ENCODE peak calls at places on chromosomes 2 and 18, in nine cellular contexts. Y, S, O, V, U, F, A, R and Q are unnamed samples.

GRCh38 chr2:26130763-26131162 is 42.1 kb upstream of the GAREM2 start:
- DNase-seq in A (no peak), U (no peak), F (no peak), R (no peak), V (no peak), S (no peak), O (no peak), Y (no peak), Q (no peak)

GRCh38 chr2:176562359-176563043 is 293.3 kb downstream of the MTX2 start:
- DNase-seq in V (no peak), Y (no peak), U (no peak), A (no peak), R (peak), O (no peak), S (peak), F (no peak), Q (no peak)

GRCh38 chr2:218230882-218231281 is 13.9 kb downstream of the ARPC2 start:
- DNase-seq in A (no peak), U (no peak), R (no peak), Y (no peak), V (peak), S (peak), F (no peak), O (peak), Q (no peak)

GRCh38 chr18:29002747-29003146 is 825.8 kb upstream of the CDH2 start:
- DNase-seq in R (no peak), Y (no peak), O (no peak), A (no peak), V (no peak), U (no peak), S (no peak), F (no peak), Q (no peak)

GRCh38 chr2:170369894-170370293 is 191.9 kb downstream of the MYO3B start:
- DNase-seq in U (no peak), S (peak), A (no peak), Y (no peak), V (no peak), O (peak), R (peak), F (no peak), Q (no peak)

GRCh38 chr2:222795671-222796357 is 65.0 kb upstream of the ACSL3 start:
- DNase-seq in A (no peak), Y (no peak), R (no peak), U (no peak), O (no peak), S (no peak), V (no peak), F (no peak), Q (no peak)

GRCh38 chr2:239951117-239951734 is 73.9 kb downstream of the NDUFA10 start:
- DNase-seq in A (no peak), Y (no peak), R (no peak), O (no peak), S (no peak), F (no peak), U (no peak), V (no peak), Q (no peak)

GRCh38 chr2:9307505-9307904 is 100.9 kb downstream of the ASAP2 start:
- DNase-seq in A (no peak), R (no peak), Y (no peak), U (no peak), O (no peak), S (no peak), F (no peak), V (no peak), Q (no peak)

GRCh38 chr18:34522627-34523026 is 187.5 kb upstream of the DTNA start:
- DNase-seq in F (no peak), V (no peak), A (no peak), Y (no peak), U (no peak), R (peak), O (no peak), S (no peak), Q (no peak)

GRCh38 chr2:72128843-72129227 is 18.8 kb downstream of the CYP26B1 start:
- DNase-seq in Y (no peak), A (no peak), V (no peak), R (no peak), O (no peak), U (no peak), S (no peak), F (no peak), Q (no peak)

GRCh38 chr2:18824317-18824716 is 234.9 kb upstream of the NT5C1B start:
- DNase-seq in Y (no peak), S (no peak), R (no peak), A (no peak), V (no peak), U (no peak), F (no peak), O (peak), Q (peak)

GRCh38 chr2:64454316-64455030 is 511 bp downstream of the LGALSL start:
- DNase-seq in V (peak), R (peak), O (peak), S (peak), U (peak), A (peak), F (peak), Y (peak), Q (peak)

GRCh38 chr18:75220786-75221355 is 10.3 kb downstream of the TSHZ1 start:
- DNase-seq in S (no peak), A (no peak), U (no peak), V (no peak), F (no peak), Y (no peak), O (no peak), R (no peak), Q (no peak)

GRCh38 chr18:11946756-11947155 is 34.6 kb upstream of the IMPA2 start:
- DNase-seq in U (no peak), O (peak), S (no peak), A (no peak), R (no peak), Y (no peak), V (no peak), F (no peak), Q (no peak)

GRCh38 chr2:26639685-26640240 is 1.4 kb downstream of the CIB4 start:
- DNase-seq in F (no peak), O (no peak), R (no peak), S (no peak), V (no peak), A (no peak), Y (no peak), U (no peak), Q (no peak)

GRCh38 chr18:79799619-79800352 is 2.0 kb downstream of the KCNG2 start:
- DNase-seq in S (no peak), O (no peak), V (no peak), Y (no peak), R (no peak), A (no peak), U (no peak), F (peak), Q (no peak)

GRCh38 chr2:7844414-7844961 is 837.4 kb upstream of the ID2 start:
- DNase-seq in S (no peak), F (no peak), U (no peak), A (no peak), R (no peak), Y (no peak), O (no peak), V (no peak), Q (no peak)

GRCh38 chr2:45882707-45883106 is 231.2 kb downstream of the PRKCE start:
- DNase-seq in F (no peak), V (no peak), U (no peak), Y (no peak), S (no peak), R (no peak), A (no peak), O (no peak), Q (no peak)

GRCh38 chr2:229342376-229342775 is 71.3 kb upstream of the PID1 start:
- DNase-seq in A (peak), O (peak), Y (no peak), U (no peak), F (no peak), V (no peak), S (peak), R (no peak), Q (peak)

GRCh38 chr18:23658296-23658695 is 4.4 kb downstream of the ANKRD29 start:
- DNase-seq in O (no peak), U (no peak), A (no peak), R (no peak), V (no peak), S (no peak), Y (no peak), F (no peak), Q (no peak)

GRCh38 chr2:211930331-211930730 is 608.3 kb downstream of the ERBB4 start:
- DNase-seq in A (no peak), V (no peak), R (no peak), F (no peak), Y (no peak), O (peak), S (peak), U (no peak), Q (no peak)

GRCh38 chr2:215931256-215931903 is 82.0 kb downstream of the MREG start:
- DNase-seq in U (peak), R (peak), S (peak), V (peak), O (peak), Y (no peak), A (peak), F (peak), Q (peak)

GRCh38 chr2:168198476-168199192 is 48.8 kb downstream of the STK39 start:
- DNase-seq in Y (no peak), F (no peak), A (no peak), U (no peak), S (no peak), O (no peak), V (no peak), R (no peak), Q (no peak)

GRCh38 chr2:230737791-230738226 is 25.2 kb downstream of the CAB39 start:
- DNase-seq in A (no peak), V (no peak), O (no peak), F (no peak), Y (no peak), R (no peak), U (no peak), S (no peak), Q (no peak)

GRCh38 chr2:134240061-134240460 is 13.8 kb upstream of the MGAT5 start:
- DNase-seq in U (no peak), Y (no peak), O (no peak), A (no peak), R (no peak), F (no peak), V (no peak), S (no peak), Q (no peak)

GRCh38 chr2:176873403-176873802 is 339.2 kb upstream of the HNRNPA3 start:
- DNase-seq in R (peak), A (no peak), S (no peak), U (no peak), F (no peak), Y (no peak), V (no peak), O (peak), Q (no peak)

GRCh38 chr2:96404446-96405373 is 69.1 kb downstream of the NCAPH start:
- DNase-seq in F (no peak), S (peak), O (peak), U (no peak), R (no peak), A (no peak), Y (no peak), V (no peak), Q (no peak)

GRCh38 chr2:149090706-149091105 is 52.2 kb downstream of the LYPD6B start:
- DNase-seq in V (no peak), R (no peak), S (no peak), F (no peak), A (no peak), U (no peak), Y (no peak), O (no peak), Q (no peak)

GRCh38 chr2:149089068-149089467 is 50.6 kb downstream of the LYPD6B start:
- DNase-seq in A (no peak), V (no peak), U (no peak), F (no peak), O (no peak), S (no peak), R (no peak), Y (no peak), Q (no peak)

GRCh38 chr2:149084924-149085795 is 46.7 kb downstream of the LYPD6B start:
- DNase-seq in F (no peak), O (no peak), A (no peak), U (no peak), V (no peak), R (no peak), Y (no peak), S (no peak), Q (no peak)

GRCh38 chr2:149082781-149083180 is 44.3 kb downstream of the LYPD6B start:
- DNase-seq in S (no peak), V (no peak), Y (no peak), R (no peak), A (no peak), F (no peak), O (peak), U (no peak), Q (no peak)

GRCh38 chr2:149087751-149088150 is 49.3 kb downstream of the LYPD6B start:
- DNase-seq in A (no peak), V (no peak), U (no peak), O (peak), Y (no peak), F (no peak), S (no peak), R (peak), Q (no peak)
- TF ChIP-seq CTCF in A (peak), V (no peak), U (peak), O (peak), Y (peak), F (peak), S (peak), R (peak), Q (peak)

GRCh38 chr2:39855856-39856255 is 76.8 kb upstream of the THUMPD2 start:
- DNase-seq in S (no peak), R (no peak), A (no peak), V (no peak), Y (no peak), F (no peak), U (no peak), O (no peak), Q (no peak)

GRCh38 chr2:39851251-39851650 is 72.2 kb upstream of the THUMPD2 start:
- DNase-seq in Y (no peak), V (no peak), F (no peak), A (no peak), U (no peak), O (no peak), S (no peak), R (no peak), Q (no peak)

GRCh38 chr2:39849982-39850526 is 71.0 kb upstream of the THUMPD2 start:
- DNase-seq in F (no peak), U (no peak), V (no peak), R (no peak), Y (no peak), O (no peak), A (no peak), S (no peak), Q (no peak)

GRCh38 chr2:39851691-39852110 is 72.6 kb upstream of the THUMPD2 start:
- DNase-seq in F (no peak), A (peak), V (no peak), R (no peak), S (peak), O (peak), U (no peak), Y (no peak), Q (no peak)
- TF ChIP-seq CTCF in F (no peak), A (no peak), V (no peak), R (no peak), S (peak), O (peak), U (no peak), Y (no peak), Q (no peak)

GRCh38 chr18:27057459-27058302 is 127.4 kb downstream of the CHST9 start:
- DNase-seq in S (no peak), V (no peak), Y (no peak), A (no peak), O (no peak), R (no peak), F (no peak), U (no peak), Q (no peak)
- TF ChIP-seq CTCF in S (no peak), V (no peak), Y (no peak), A (no peak), O (no peak), R (no peak), F (no peak), U (no peak), Q (no peak)

GRCh38 chr2:128235581-128235980 is 83.1 kb downstream of the HS6ST1 start:
- DNase-seq in F (no peak), A (no peak), R (no peak), V (no peak), O (no peak), U (no peak), S (no peak), Y (no peak), Q (no peak)

GRCh38 chr2:128236491-128237035 is 82.1 kb downstream of the HS6ST1 start:
- DNase-seq in A (no peak), R (no peak), O (no peak), Y (no peak), V (no peak), U (no peak), S (no peak), F (no peak), Q (no peak)

GRCh38 chr2:128232965-128233789 is 85.5 kb downstream of the HS6ST1 start:
- DNase-seq in U (peak), S (peak), Y (peak), O (peak), V (peak), A (peak), R (peak), F (peak), Q (peak)

GRCh38 chr2:128234613-128235012 is 84.1 kb downstream of the HS6ST1 start:
- DNase-seq in S (no peak), R (no peak), U (no peak), F (no peak), A (no peak), O (no peak), Y (no peak), V (no peak), Q (no peak)

GRCh38 chr2:128233790-128234395 is 84.8 kb downstream of the HS6ST1 start:
- DNase-seq in A (no peak), U (no peak), S (no peak), F (no peak), Y (no peak), R (no peak), V (no peak), O (no peak), Q (no peak)
- TF ChIP-seq CTCF in A (no peak), U (peak), S (peak), F (no peak), Y (peak), R (no peak), V (peak), O (no peak), Q (peak)

DNA sequence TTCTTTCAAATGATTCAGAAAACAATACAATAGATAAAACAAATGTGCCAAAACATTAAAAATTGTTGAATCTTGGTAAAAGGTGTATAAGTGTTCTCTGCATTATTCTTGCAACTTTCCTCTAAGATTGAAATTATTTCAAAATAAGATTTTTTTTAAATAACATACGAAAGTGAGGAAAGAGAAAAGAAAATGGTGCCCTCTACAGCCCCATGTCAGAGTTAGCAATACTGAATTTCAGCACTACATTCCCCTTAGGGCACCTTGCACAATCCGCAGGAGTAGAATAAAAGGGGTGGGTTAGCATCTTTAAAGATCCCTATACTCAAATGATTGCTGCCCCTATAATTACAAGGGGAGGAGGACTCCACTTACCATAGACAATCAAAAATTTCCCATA is 433.7 kb downstream of the BCL11A start:
- DNase-seq in U (no peak), F (no peak), Y (no peak), O (peak), S (no peak), A (no peak), R (no peak), V (no peak), Q (no peak)
- TF ChIP-seq CTCF in U (no peak), F (no peak), Y (no peak), O (peak), S (no peak), A (no peak), R (no peak), V (no peak), Q (no peak)

DNA sequence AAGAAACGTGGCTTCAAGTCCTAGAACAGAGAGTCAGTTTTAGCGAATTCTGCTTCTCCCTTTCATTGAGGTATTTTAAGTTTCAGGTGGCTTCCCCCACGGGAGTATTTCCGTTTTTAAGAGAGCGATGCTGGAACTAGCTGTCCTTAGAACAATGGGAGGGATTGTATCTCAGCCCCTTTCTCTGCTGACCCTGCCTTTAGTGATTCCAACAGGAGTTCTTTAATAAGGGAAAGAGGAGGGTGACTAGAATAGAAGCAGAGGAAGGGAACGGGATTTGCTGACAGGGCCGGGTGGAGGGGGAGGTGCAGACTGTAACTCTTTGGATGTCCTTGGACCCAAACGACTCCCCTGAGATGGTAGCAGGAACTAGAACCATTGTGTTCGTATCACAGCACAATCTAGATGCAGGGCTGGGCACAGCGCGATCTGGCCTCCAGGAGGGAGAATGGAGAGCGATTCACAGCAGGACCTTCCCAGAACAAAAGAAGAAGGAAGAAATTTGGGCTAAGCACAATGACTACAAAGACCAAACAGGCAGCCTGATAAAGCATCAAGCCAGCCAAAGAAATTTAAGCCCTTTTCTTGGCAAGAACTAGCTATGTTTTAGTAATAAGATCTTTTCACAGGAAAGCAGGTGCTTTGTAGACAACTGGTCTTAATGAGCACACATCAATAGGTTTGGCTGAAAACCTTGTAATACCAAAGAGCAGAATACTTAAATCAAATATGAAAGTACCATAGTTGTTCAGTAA is 15.8 kb upstream of the RTTN start:
- DNase-seq in F (no peak), R (no peak), V (no peak), O (peak), Y (no peak), U (no peak), S (peak), A (peak), Q (no peak)
- TF ChIP-seq CTCF in F (no peak), R (no peak), V (no peak), O (no peak), Y (no peak), U (no peak), S (no peak), A (no peak), Q (no peak)

GRCh38 chr2:173021939-173022371 is 53.7 kb upstream of the MAP3K20 start:
- DNase-seq in R (peak), S (peak), F (no peak), Y (no peak), A (no peak), U (no peak), O (peak), V (no peak), Q (no peak)
- TF ChIP-seq CTCF in R (peak), S (peak), F (no peak), Y (no peak), A (no peak), U (peak), O (peak), V (no peak), Q (peak)

GRCh38 chr2:235609321-235609720 is 115.5 kb downstream of the AGAP1 start:
- DNase-seq in V (no peak), O (no peak), U (no peak), A (no peak), S (no peak), F (no peak), R (no peak), Y (no peak), Q (no peak)
- TF ChIP-seq CTCF in V (no peak), O (no peak), U (no peak), A (no peak), S (no peak), F (no peak), R (no peak), Y (no peak), Q (no peak)

DNA sequence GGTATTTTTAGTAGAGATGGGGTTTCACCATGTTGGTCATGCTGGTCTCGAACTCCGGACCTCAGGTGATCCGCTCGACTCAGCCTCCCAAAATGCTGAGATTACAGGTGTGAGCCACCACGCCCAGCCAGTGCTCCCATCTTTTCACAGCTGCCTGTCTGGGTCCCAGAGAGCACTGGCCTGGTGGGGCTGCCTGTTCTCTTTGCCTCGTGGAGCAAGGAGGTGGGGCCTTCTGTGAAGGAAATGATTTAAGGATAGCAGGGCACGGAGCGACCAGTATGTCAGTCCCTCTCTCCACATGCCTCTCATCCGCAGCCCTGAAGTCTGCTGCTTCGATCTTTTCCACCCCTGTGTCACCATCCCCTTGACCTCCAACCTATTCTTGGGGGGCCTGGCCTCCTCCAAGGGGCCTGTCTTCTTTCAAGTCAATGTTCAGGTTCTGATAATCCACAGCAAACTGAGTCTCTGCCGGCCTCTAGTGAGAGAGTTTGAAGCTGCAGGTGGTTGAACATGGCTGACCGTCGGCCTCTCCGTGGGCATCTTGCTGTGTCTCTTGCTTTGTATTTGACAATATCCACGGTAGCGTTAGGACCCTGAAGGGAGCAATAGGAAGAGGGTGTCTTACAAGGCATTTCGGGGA is 28.2 kb upstream of the GIGYF2 start:
- DNase-seq in Y (no peak), A (peak), R (peak), U (no peak), F (no peak), S (peak), V (no peak), O (peak), Q (no peak)
- TF ChIP-seq CTCF in Y (no peak), A (no peak), R (peak), U (no peak), F (no peak), S (peak), V (no peak), O (peak), Q (peak)